ENCODE peak calls at places on chromosomes 2 and 18, in five cellular contexts. X, M, R, Y and C are unnamed samples.

GRCh38 chr2:156329922-156330726 is 2.4 kb downstream of the NR4A2 start:
- DNase-seq in X (no peak), M (no peak), R (no peak), Y (no peak), C (no peak)

GRCh38 chr18:59141294-59142068 is 1.8 kb downstream of the SEC11C start:
- DNase-seq in X (no peak), M (peak; percentile 4), R (no peak), Y (no peak), C (no peak)

GRCh38 chr2:148538375-148538774 is 106.2 kb upstream of the EPC2 start:
- DNase-seq in X (no peak), M (no peak), R (no peak), Y (no peak), C (no peak)

GRCh38 chr2:181575024-181575649 is 81.8 kb downstream of the CERKL start:
- DNase-seq in X (no peak), M (no peak), R (no peak), Y (no peak), C (no peak)

GRCh38 chr2:28532399-28532798 is 36.5 kb downstream of the PLB1 start:
- DNase-seq in X (no peak), M (no peak), R (no peak), Y (no peak), C (no peak)

GRCh38 chr2:126776701-126777619 is 121.0 kb downstream of the GYPC start:
- DNase-seq in X (peak; percentile 79), M (peak; percentile 82), R (peak; percentile 58), Y (peak; percentile 74), C (peak; percentile 94)

GRCh38 chr2:54586062-54586982 is 130.2 kb downstream of the SPTBN1 start:
- DNase-seq in X (no peak), M (no peak), R (no peak), Y (peak; percentile 64), C (no peak)

GRCh38 chr2:29753676-29754444 is 167.5 kb downstream of the ALK start:
- DNase-seq in X (no peak), M (no peak), R (no peak), Y (peak; percentile 78), C (no peak)

GRCh38 chr2:152335851-152336102 is 803 bp downstream of the FMNL2 start:
- DNase-seq in X (peak; percentile 30), M (no peak), R (no peak), Y (no peak), C (no peak)

GRCh38 chr2:220460257-220460985 is 833.0 kb downstream of the SLC4A3 start:
- DNase-seq in X (no peak), M (no peak), R (no peak), Y (peak; percentile 12), C (no peak)
- TF ChIP-seq CTCF in X (no peak), M (no peak), R (no peak), Y (peak; percentile 29), C (no peak)

GRCh38 chr2:171999604-172000469 is at the start of gene METAP1D:
- DNase-seq in X (peak; percentile 93), M (peak; percentile 94), R (peak; percentile 38), Y (peak; percentile 89), C (peak; percentile 95)
- TF ChIP-seq CTCF in X (no peak), M (no peak), R (no peak), Y (no peak), C (no peak)

DNA sequence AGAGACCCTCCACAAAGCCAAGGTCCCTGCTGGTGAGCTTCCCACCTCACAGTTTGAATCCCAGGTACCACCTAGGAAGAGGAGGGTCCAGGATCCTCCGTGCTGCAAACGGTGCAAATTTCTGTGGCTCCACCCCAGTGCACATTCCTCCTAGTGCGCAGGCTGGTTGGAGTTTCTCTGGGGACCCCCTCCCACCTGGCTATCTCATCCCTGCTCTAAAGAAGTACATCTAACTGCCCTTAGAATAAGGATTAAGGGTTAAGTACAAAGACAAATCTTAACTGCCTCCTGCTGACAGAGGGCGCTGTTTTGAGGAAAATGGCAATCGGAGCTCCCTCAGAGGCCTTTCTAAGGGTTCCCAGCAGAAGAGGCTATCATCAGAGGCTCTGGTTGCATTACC is 109.6 kb upstream of the FSIP2 start:
- DNase-seq in X (peak; percentile 32), M (no peak), R (no peak), Y (no peak), C (no peak)
- TF ChIP-seq CTCF in X (peak; percentile 15), M (no peak), R (no peak), Y (no peak), C (peak; percentile 17)

DNA sequence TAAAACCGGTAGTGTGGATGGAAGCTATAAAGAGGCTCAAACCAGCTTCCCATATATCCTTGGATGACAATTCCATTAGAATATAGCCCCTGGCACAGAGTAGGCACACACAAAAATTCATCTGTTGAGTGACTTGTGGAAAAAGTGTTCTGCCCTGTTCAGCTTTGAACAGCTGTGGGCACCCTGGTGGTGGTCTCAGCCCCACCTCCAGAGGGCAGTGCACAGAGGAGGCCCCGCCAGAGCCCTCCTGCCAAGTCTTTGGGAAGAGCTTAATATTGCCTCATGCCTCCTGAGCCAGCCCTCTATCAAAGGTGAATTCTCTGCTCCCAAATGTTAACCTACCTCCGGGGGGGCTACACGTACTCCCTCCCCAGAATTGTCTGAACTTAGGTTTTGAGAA is 30.4 kb downstream of the EPAS1 start:
- DNase-seq in X (no peak), M (no peak), R (no peak), Y (no peak), C (no peak)
- TF ChIP-seq CTCF in X (no peak), M (no peak), R (no peak), Y (peak; percentile 18), C (peak; percentile 13)

DNA sequence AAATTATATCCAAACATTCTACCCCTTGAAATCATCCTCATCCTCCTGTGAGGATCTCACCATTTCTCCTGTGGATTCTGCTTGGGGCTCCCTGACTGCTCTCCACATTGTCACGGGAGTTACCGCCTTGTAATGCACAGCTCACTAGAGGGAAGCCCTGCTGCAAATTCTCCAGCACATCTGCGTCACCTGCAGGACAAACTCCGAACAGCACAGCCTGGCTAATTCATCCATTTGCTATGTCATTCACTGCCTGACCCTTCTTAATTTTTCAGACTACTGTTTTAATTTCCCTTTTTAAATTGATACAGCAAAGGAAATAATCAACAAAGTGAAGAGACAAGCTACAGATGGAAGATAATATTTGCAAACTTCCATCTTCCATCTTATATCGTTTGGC is 627.4 kb downstream of the FBXO15 start:
- DNase-seq in X (no peak), M (no peak), R (no peak), Y (peak; percentile 17), C (no peak)
- TF ChIP-seq CTCF in X (no peak), M (no peak), R (no peak), Y (peak; percentile 31), C (peak; percentile 40)

DNA sequence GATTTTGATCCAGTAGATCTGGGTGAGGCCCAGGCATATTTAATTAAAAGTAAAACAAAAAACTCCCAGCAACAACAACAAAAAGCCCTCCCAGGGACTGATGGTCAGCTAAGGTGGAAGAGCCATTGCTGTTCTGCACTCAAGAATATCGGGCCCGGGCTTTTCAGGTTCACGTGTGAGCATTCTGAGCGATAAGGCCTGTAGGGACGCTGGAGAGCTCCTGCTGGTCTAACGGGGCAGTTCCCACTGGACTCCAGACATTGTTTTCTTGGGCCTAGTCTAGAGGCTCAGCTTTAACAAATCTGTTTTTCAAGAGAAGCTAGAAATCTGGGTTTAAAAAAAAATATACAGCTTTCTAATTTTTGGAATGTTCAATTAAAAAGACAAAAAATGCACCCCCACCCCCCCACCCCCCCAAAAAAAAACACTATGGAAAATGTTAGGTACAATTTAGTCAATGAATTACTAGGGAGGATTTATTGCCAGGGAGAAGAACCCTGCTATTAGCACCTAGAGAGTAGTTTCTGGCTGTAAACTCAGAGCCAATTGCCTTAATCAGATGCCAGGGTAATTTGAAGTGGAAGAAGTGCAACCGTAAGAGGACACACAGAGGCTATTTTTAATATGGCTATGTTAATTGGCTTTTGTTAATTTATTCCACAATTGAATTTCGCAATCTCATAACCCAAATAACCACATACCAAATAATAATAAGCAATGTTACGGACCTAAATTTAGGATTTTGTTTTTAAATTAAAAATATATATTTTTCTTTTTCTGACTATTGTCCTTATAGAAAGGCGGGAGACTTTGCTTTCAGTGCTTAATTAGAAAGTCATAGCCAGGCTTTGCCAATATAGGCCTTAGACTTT is 78.9 kb downstream of the MAP4K4 start:
- DNase-seq in X (no peak), M (no peak), R (no peak), Y (peak; percentile 56), C (no peak)
- TF ChIP-seq CTCF in X (no peak), M (no peak), R (no peak), Y (peak; percentile 66), C (peak; percentile 22)

GRCh38 chr18:54775686-54776085 is 52.6 kb upstream of the RAB27B start:
- DNase-seq in X (no peak), M (peak; percentile 73), R (no peak), Y (peak; percentile 94), C (no peak)
- TF ChIP-seq CTCF in X (no peak), M (peak; percentile 70), R (no peak), Y (peak; percentile 67), C (peak; percentile 34)

DNA sequence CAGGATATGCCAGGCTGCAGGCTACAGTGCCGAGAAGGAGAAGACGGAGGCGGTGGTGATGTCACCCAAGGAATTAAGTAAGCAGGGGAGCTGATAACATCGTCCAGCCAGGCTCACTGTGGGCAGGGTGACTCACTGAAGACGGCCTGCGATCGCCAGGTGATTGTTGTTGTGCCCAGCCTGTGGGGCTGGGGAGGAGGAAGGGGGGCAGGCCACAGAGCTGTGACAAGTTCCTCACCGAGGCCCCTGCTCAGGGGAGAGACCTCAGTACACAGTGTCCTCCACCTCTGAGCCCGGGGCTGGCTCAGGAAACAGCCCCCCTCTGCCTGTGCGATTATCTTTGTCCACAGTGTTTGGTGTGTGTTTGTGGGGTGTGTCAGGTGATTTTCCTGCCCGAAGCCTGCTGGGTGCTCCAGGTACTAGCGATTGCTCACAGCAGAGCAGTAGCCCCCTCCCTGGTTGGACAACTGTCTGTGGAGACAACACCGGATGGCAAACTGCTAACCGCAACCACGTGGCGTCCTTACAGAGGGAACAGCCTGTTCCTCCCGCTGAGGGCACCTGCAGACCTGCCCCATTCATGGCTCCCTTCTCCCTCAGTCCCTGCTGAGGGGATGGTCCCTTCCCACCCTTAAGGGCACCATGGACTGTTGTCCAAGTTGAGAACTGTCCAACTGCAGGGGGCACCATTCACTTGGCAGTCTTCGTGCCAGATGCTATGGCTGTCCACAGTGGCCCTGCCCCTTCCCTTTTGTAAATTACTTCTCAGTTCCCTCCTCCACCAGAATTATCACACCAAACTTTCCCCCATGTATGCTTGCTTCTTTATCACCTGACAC is 95.1 kb downstream of the ZFP36L2 start:
- DNase-seq in X (peak; percentile 85), M (peak; percentile 84), R (peak; percentile 59), Y (peak; percentile 89), C (no peak)
- TF ChIP-seq CTCF in X (peak; percentile 33), M (no peak), R (peak; percentile 26), Y (peak; percentile 29), C (peak; percentile 59)

GRCh38 chr2:20592106-20593071 is 58.5 kb downstream of the HS1BP3 start:
- DNase-seq in X (no peak), M (no peak), R (no peak), Y (no peak), C (no peak)
- TF ChIP-seq CTCF in X (no peak), M (no peak), R (no peak), Y (no peak), C (no peak)